ENCODE peak calls at places on chromosomes 6 and 20, in six cellular contexts. A is WTC11, K is GM12878, L is K562, H is GM23338, E is H1. J is an unnamed sample.

GRCh38 chr6:134374486-134374885 is 56.6 kb upstream of the SGK1 start:
- DNase-seq in A (no peak), E (no peak), K (no peak), H (no peak), L (no peak), J (no peak)

GRCh38 chr6:28496099-28496779 is 19.4 kb downstream of the GPX6 start:
- DNase-seq in H (no peak), K (no peak), E (no peak), L (no peak), A (no peak), J (peak; percentile 20)

GRCh38 chr6:43035495-43036194 is 14.2 kb downstream of the RRP36 start:
- DNase-seq in H (no peak), E (no peak), L (no peak), A (no peak), K (no peak), J (no peak)

GRCh38 chr6:31400467-31401289 is 2.7 kb upstream of the MICA start:
- DNase-seq in E (peak; percentile 61), K (no peak), H (peak; percentile 84), A (peak; percentile 73), L (peak; percentile 51), J (peak; percentile 65)

GRCh38 chr6:135568366-135568765 is 70.8 kb upstream of the AHI1 start:
- DNase-seq in A (no peak), H (no peak), L (no peak), E (no peak), K (peak; percentile 7), J (no peak)

GRCh38 chr6:133890941-133891813 is 2.3 kb downstream of the TCF21 start:
- DNase-seq in K (no peak), H (peak; percentile 80), A (peak; percentile 64), L (no peak), E (peak; percentile 72), J (no peak)

GRCh38 chr20:44468044-44468782 is 7.5 kb upstream of the TTPAL start:
- DNase-seq in L (no peak), H (no peak), K (no peak), E (no peak), A (no peak), J (no peak)

GRCh38 chr20:4151991-4152695 is 136.8 kb upstream of the RNF24 start:
- DNase-seq in A (no peak), E (no peak), H (no peak), K (peak; percentile 34), L (no peak), J (no peak)

GRCh38 chr6:27582928-27583725 is 110.2 kb upstream of the ZNF184 start:
- DNase-seq in E (peak; percentile 88), K (no peak), L (peak; percentile 51), A (peak; percentile 76), H (peak; percentile 72), J (peak; percentile 65)

GRCh38 chr20:44028868-44029847 is 114.5 kb downstream of the TOX2 start:
- DNase-seq in L (no peak), H (no peak), A (no peak), K (peak; percentile 66), E (no peak), J (no peak)

GRCh38 chr6:36039113-36039512 is 11.5 kb downstream of the MAPK14 start:
- DNase-seq in A (no peak), K (no peak), L (no peak), H (no peak), E (no peak), J (peak; percentile 83)

GRCh38 chr20:44643596-44644383 is 7.7 kb downstream of the ADA start:
- DNase-seq in H (peak; percentile 54), K (no peak), E (peak; percentile 67), A (peak; percentile 45), L (no peak), J (peak; percentile 47)

GRCh38 chr6:14520029-14520428 is 402.5 kb downstream of the CD83 start:
- DNase-seq in L (no peak), K (no peak), A (no peak), H (no peak), E (no peak), J (no peak)

GRCh38 chr6:41688256-41688965 is 47.0 kb downstream of the TFEB start:
- DNase-seq in E (no peak), A (peak; percentile 12), L (no peak), H (no peak), K (no peak), J (no peak)

GRCh38 chr20:63097336-63097831 is 90.6 kb upstream of the BHLHE23 start:
- DNase-seq in A (peak; percentile 7), K (no peak), E (peak; percentile 41), L (no peak), H (no peak), J (no peak)

GRCh38 chr6:122476131-122476530 is 4.5 kb upstream of the SERINC1 start:
- DNase-seq in H (peak; percentile 67), K (no peak), E (no peak), L (no peak), A (no peak), J (peak; percentile 24)

GRCh38 chr6:134373282-134373922 is 55.5 kb upstream of the SGK1 start:
- DNase-seq in A (no peak), L (no peak), K (peak; percentile 85), H (no peak), E (no peak), J (no peak)

GRCh38 chr6:164039954-164040375 is 625.4 kb downstream of the QKI start:
- DNase-seq in K (no peak), E (no peak), L (peak; percentile 99), A (no peak), H (no peak), J (no peak)

GRCh38 chr20:20366896-20367680 is 816 bp upstream of the INSM1 start:
- DNase-seq in H (peak; percentile 75), L (no peak), A (peak; percentile 54), E (peak; percentile 84), K (no peak), J (no peak)

GRCh38 chr6:81834141-81834621 is 81.7 kb upstream of the TENT5A start:
- DNase-seq in K (no peak), E (no peak), A (no peak), H (no peak), L (no peak), J (no peak)

GRCh38 chr20:35215066-35215956 is 11.2 kb upstream of the MMP24 start:
- DNase-seq in H (no peak), A (no peak), L (no peak), E (no peak), K (no peak), J (peak; percentile 61)

DNA sequence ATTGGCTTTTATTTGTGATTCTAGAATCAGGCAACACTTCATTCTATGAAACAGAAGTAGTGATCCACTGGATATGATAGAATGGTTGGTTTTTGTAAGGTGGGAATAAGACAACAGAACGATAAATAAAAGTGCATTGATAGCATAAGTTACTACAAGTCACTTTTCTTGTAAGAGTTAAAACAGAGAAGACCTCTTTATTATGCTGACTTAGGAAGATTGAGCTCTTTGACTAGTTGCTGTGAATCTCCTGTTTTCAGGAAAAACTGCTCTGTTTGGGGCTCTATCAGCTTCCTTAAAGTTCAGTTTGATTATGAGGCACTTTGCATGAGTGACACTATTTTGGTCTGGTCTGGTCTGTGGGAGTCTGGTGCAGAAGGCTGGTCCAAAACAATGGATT is 35.1 kb upstream of the DSE start:
- DNase-seq in L (no peak), A (no peak), E (no peak), H (no peak), K (no peak), J (no peak)
- TF ChIP-seq CREB1 in L (no peak), A (no peak), E (no peak), H (no peak), K (no peak), J (no peak)

DNA sequence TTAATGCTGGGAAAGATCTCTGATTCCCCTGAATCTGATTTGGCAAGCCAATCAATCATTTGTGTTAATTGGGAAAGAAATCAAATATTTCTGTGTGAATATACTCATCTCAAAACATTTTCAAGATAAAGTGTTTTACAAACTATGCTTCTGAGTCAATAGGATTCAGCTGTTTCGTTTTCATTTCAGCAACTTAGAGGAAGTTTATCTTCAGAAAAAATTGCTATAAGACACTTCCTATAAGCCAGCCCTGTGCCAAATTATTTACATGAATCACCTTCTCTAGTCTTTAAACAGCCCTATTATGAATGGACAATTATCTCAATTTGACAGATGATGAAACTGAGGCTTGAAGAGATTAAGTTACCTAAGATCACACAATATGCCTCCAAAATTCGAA is 10.9 kb downstream of the DEFB129 start:
- DNase-seq in E (no peak), H (no peak), L (no peak), K (no peak), A (no peak), J (no peak)
- TF ChIP-seq CREB1 in E (no peak), H (no peak), L (no peak), K (no peak), A (no peak), J (no peak)

DNA sequence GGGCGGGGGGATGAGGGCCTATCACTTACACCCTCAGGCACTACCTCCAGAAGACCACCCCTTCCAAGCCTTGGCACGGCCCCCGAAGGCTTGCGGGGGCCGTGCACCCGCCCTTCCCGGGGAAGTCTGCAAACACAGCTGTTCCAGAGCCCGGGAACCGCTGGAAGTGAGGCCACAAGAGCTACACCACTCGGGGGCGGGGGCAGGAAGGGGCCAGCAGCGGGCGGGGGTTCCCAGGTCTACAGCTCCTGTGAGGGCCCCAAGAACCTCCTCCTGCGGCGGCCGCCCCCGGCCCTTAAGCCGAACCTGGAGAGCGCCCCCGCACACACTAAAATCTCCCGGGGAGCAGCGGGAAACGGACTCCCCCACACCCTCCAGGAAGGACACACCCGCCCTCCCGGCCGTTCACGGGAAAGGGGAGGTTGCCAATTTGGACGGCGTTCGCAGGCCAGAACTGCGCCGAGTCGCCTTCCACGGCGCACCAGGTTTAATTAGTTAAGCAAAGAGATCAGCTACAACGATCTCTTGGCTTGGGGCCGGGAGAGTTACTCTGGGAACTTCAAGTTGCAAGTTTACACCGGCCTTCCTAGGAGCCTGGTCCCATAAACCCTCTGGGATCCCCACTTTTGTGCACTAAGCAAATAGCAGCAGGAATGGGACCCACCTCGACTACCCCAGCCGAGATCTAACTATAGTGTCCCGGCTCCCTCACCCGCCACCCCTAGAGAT is 1.8 kb downstream of the JAG1 start:
- DNase-seq in E (peak; percentile 61), A (peak; percentile 64), H (peak; percentile 72), L (peak; percentile 32), K (no peak), J (no peak)
- TF ChIP-seq CREB1 in E (no peak), A (no peak), H (no peak), L (no peak), K (no peak), J (no peak)

DNA sequence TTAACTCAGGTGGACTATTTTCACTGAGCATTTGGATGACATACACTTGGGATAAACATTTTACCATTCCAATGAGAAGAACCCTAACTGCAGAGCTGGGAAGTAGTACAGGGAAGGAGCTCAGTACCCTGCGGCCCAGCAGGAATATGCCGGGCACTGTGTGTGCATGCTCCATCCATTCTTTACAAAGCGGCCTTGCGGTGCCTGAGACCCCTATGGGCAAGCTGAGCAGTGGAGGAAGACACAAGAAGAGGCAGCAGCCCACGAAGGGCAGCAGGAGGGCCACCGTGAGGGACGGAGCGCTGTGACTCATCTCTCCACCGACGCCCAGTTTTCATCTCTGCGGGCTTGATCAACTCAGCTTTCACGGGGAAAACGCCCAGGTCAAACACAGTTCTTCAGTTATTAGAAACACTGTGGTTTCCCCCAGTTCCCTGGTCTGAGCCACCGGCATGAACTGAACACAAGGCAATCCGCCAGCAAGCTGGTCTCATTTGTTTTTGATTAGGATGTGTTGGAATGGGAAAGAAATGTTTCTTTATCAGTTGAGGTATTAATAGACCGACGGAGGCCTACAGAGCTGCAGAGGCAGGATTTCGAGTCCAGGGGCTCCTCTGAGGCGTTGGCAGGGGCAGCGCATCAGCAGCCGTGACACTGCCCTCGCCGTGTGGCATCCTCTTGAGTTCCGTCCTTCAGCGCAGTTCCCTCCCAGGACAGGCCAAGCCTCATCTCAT is 44.9 kb downstream of the IRF4 start:
- DNase-seq in K (no peak), A (no peak), H (no peak), L (no peak), E (no peak), J (no peak)
- TF ChIP-seq CREB1 in K (no peak), A (no peak), H (no peak), L (no peak), E (no peak), J (no peak)

J was measured in HepG2.